ENCODE peak calls at places on chromosomes 4 and X, in four cellular contexts. I, A, W and H are unnamed samples. For H3K36me3 and H3K27me3, the result is how much of the 10 kb centered on the place peaks cover.

GRCh38 chrX:40410859-40411258 is 169.9 kb upstream of the ATP6AP2 start:
- DNase-seq in I (no peak), A (no peak), W (no peak), H (no peak)

GRCh38 chr4:139312552-139313332 is 10.5 kb upstream of the NDUFC1 start:
- DNase-seq in I (no peak), A (no peak), W (no peak), H (no peak)

GRCh38 chr4:151573945-151574344 is 165.0 kb downstream of the FHIP1A start:
- DNase-seq in I (no peak), A (peak), W (no peak), H (no peak)

GRCh38 chrX:82658492-82658891 is 849.6 kb upstream of the POU3F4 start:
- DNase-seq in I (no peak), A (no peak), W (no peak), H (no peak)

GRCh38 chr4:75126058-75126457 is 193.1 kb downstream of the PARM1 start:
- DNase-seq in I (no peak), A (no peak), W (no peak), H (no peak)

GRCh38 chrX:103615781-103616180 is 8.0 kb downstream of the TCEAL3 start:
- DNase-seq in I (no peak), A (peak), W (no peak), H (no peak)

GRCh38 chr4:167282171-167282864 is 48.0 kb upstream of the SPOCK3 start:
- DNase-seq in I (peak), A (peak), W (no peak), H (no peak)

GRCh38 chrX:134604701-134605271 is 53.5 kb downstream of the PLAC1 start:
- DNase-seq in I (no peak), A (peak), W (no peak), H (no peak)

GRCh38 chr4:7412586-7412975 is 22.1 kb downstream of the PSAPL1 start:
- DNase-seq in I (no peak), A (no peak), W (no peak), H (peak)

GRCh38 chrX:29225670-29226069 is 638.4 kb downstream of the IL1RAPL1 start:
- DNase-seq in I (no peak), A (no peak), W (no peak), H (no peak)

GRCh38 chrX:129786210-129786651 is 6.5 kb downstream of the SASH3 start:
- DNase-seq in I (no peak), A (no peak), W (peak), H (no peak)

GRCh38 chrX:129785160-129785947 is 5.6 kb downstream of the SASH3 start:
- DNase-seq in I (no peak), A (no peak), W (no peak), H (no peak)

GRCh38 chrX:129790146-129790545 is 10.4 kb downstream of the SASH3 start:
- DNase-seq in I (no peak), A (no peak), W (no peak), H (no peak)

GRCh38 chrX:129788527-129788926 is 8.8 kb downstream of the SASH3 start:
- DNase-seq in I (no peak), A (no peak), W (no peak), H (no peak)

GRCh38 chrX:129787336-129788055 is 7.7 kb downstream of the SASH3 start:
- DNase-seq in I (no peak), A (no peak), W (no peak), H (no peak)
- H3K36me3 ChIP-seq in I (under half), A (under half), W (under half), H (under half)

GRCh38 chr4:6360385-6360784 is 90.7 kb downstream of the WFS1 start:
- DNase-seq in I (no peak), A (no peak), W (no peak), H (peak)

GRCh38 chr4:6362243-6362885 is 92.7 kb downstream of the WFS1 start:
- DNase-seq in I (no peak), A (peak), W (no peak), H (peak)

GRCh38 chr4:6359536-6360308 is 90.1 kb downstream of the WFS1 start:
- DNase-seq in I (no peak), A (no peak), W (no peak), H (peak)

GRCh38 chr4:6362896-6363295 is 93.2 kb downstream of the WFS1 start:
- DNase-seq in I (no peak), A (peak), W (no peak), H (peak)

GRCh38 chr4:6361076-6361784 is 91.6 kb downstream of the WFS1 start:
- DNase-seq in I (no peak), A (no peak), W (no peak), H (peak)
- H3K27me3 ChIP-seq in I (under half), A (under half), W (under half), H (under half)

DNA sequence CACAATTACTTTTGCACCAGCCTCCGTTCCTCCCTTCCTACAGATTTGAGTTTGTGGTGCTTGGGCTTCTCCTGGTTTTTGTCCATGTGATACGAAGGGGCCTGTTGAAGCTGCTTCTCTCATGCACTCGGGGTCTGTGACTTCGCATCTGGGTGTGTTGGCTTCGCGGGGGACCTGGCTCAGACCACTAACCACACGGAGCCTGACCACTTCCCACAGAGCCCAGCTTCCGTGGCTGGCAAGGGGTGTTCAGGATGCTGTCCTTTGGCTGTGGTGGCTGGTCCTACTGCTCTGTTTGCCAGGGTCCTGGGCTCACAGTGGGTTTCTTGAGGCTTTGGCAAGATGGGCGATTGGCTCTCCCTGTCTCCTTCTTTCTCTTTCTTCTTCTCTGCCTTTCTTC is 19.8 kb upstream of the XG start:
- DNase-seq in I (no peak), A (no peak), W (no peak), H (no peak)
- H3K36me3 ChIP-seq in I (under half), A (under half), W (under half), H (under half)

DNA sequence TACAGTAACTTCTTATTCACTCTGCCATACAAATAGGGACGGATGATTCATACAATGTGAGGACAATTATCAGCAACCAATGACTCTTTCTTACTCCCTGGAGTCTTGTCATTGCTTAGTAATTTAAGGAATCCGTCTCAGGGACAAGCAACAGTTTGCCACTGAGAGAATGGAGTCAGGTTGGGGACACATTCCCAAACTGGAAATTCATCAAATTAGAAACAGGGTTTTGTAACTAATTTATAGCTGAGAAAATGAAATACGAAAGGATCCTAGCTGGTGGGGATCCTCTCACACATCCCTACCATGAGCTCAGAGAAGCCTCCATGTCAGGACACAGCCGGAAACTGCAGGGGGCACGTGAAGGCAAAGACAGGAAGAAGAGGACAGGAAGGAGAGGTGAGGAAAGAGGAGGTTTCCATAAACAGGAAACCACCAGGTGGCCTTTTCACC is 50.4 kb upstream of the KDR start:
- DNase-seq in I (peak), A (peak), W (no peak), H (no peak)
- H3K27me3 ChIP-seq in I (under half), A (under half), W (under half), H (under half)

GRCh38 chr4:38687571-38688011 is 23.6 kb downstream of the KLF3 start:
- DNase-seq in I (no peak), A (peak), W (no peak), H (no peak)
- H3K36me3 ChIP-seq in I (under half), A (under half), W (under half), H (half or more)

GRCh38 chrX:69280956-69281355 is 115.7 kb upstream of the PJA1 start:
- DNase-seq in I (no peak), A (peak), W (no peak), H (no peak)
- H3K27me3 ChIP-seq in I (under half), A (under half), W (under half), H (under half)

DNA sequence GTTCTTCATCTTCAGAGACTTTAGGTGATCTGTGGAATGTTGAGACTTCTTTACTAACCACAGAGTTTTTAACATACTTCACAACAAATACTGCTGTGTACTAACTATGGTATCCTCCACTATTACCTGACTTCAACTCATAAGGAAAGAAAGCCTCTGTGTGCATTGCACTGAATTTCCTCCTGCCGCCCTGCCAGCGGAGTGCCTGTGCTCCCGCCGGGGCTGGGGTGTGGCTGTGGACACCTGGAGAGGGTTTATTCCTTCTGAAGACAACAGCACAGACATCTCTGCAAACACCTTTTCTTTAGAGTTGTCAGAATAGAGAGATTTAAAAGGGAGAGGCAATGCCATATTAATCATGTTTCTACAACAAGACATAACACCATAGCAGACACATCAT is 63.3 kb downstream of the FAT1 start:
- DNase-seq in I (no peak), A (no peak), W (no peak), H (peak)
- H3K36me3 ChIP-seq in I (under half), A (under half), W (under half), H (under half)